ENCODE peak calls at places on chromosome 1, in six cellular contexts. F, X, S, Q, P and W are unnamed samples.

GRCh38 chr1:31627301-31627929 is 9.9 kb downstream of the HCRTR1 start:
- DNase-seq in F (no peak), X (peak; percentile 88), S (peak; percentile 72), Q (no peak), P (peak; percentile 31), W (no peak)

GRCh38 chr1:243623831-243624230 is 226.2 kb downstream of the AKT3 start:
- DNase-seq in F (no peak), X (no peak), S (no peak), Q (no peak), P (peak; percentile 51), W (no peak)

GRCh38 chr1:57748696-57749095 is 324.8 kb upstream of the DAB1 start:
- DNase-seq in F (no peak), X (no peak), S (no peak), Q (no peak), P (no peak), W (no peak)

GRCh38 chr1:41466146-41466545 is 18.3 kb downstream of the EDN2 start:
- DNase-seq in F (no peak), X (no peak), S (no peak), Q (no peak), P (no peak), W (no peak)

GRCh38 chr1:115462677-115463076 is 124.6 kb upstream of the NGF start:
- DNase-seq in F (peak; percentile 74), X (no peak), S (no peak), Q (no peak), P (no peak), W (no peak)

GRCh38 chr1:41664861-41665640 is 180.6 kb upstream of the EDN2 start:
- DNase-seq in F (no peak), X (no peak), S (no peak), Q (no peak), P (peak; percentile 69), W (peak; percentile 52)

GRCh38 chr1:78333426-78334012 is 157.3 kb upstream of the PTGFR start:
- DNase-seq in F (peak; percentile 19), X (no peak), S (no peak), Q (peak; percentile 40), P (peak; percentile 62), W (no peak)

GRCh38 chr1:234645964-234646363 is 36.0 kb upstream of the IRF2BP2 start:
- DNase-seq in F (no peak), X (no peak), S (no peak), Q (no peak), P (no peak), W (no peak)

GRCh38 chr1:9476790-9477463 is 62.3 kb upstream of the SLC25A33 start:
- DNase-seq in F (no peak), X (no peak), S (no peak), Q (no peak), P (no peak), W (no peak)

GRCh38 chr1:107140703-107141490 is at the start of gene NTNG1:
- DNase-seq in F (peak; percentile 49), X (no peak), S (no peak), Q (peak; percentile 57), P (no peak), W (no peak)
- H3K27ac ChIP-seq in F (peak within 1 kb of the TSS; percentile 4), X (no peak within 1 kb of the TSS), S (no peak within 1 kb of the TSS), Q (no peak within 1 kb of the TSS), P (peak within 1 kb of the TSS; percentile 50), W (no peak within 1 kb of the TSS)

DNA sequence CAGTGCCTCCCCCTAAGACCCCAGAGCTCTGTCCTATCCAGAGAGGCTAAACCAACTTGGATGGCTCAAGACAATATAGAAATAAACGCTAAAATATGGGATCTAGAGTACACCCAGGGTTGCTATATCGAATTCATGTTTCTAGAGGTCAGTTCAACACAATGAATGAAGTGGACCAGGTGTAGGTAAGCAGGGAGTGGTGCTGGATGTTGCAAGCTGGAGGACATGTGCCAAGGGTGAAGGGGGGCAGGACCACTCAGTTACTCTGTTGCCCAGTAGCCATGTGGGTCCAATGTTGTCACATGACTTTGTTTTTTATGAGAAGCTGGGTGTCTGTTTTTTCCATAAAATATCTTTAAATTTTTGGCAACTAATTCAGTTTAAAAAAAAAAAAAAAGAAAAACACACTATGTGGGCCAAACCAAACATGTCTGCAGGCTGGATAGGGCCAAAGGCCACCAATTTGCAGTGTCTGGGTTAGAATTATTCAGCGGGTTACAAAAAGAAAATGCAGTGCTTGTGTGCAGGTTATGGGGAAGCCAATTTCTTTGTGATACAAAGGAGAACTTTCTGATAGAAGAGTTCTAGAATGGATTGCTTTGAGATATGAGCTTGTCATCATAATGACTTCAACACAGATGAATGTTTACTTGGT is 8.8 kb downstream of the CACHD1 start:
- DNase-seq in F (no peak), X (no peak), S (no peak), Q (no peak), P (no peak), W (no peak)
- H3K27ac ChIP-seq in F (no peak overlapping the region), X (no peak overlapping the region), S (no peak overlapping the region), Q (no peak overlapping the region), P (no peak overlapping the region), W (no peak overlapping the region)

DNA sequence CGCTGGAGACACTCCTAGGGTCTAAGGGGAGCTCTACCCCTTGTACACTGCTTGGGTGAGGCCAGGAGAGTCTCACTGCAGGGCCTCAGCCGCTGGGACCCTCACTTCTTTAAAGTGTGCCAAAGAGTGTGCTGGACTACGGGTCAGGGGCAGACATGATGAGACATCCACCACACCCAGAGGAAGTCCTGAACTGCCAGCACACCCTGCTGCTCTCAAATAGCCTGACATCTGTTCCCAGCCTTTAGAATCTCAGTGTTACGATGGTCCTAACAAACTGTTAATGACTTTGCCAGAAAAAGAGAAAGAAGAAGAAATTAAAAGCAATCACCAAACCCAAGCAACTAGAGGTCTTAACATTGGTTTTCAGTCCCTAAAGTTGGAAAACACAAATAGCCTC is 49.0 kb downstream of the MRPL37 start:
- DNase-seq in F (no peak), X (no peak), S (no peak), Q (no peak), P (peak; percentile 29), W (no peak)
- H3K27ac ChIP-seq in F (no peak overlapping the region), X (no peak overlapping the region), S (no peak overlapping the region), Q (no peak overlapping the region), P (no peak overlapping the region), W (no peak overlapping the region)

DNA sequence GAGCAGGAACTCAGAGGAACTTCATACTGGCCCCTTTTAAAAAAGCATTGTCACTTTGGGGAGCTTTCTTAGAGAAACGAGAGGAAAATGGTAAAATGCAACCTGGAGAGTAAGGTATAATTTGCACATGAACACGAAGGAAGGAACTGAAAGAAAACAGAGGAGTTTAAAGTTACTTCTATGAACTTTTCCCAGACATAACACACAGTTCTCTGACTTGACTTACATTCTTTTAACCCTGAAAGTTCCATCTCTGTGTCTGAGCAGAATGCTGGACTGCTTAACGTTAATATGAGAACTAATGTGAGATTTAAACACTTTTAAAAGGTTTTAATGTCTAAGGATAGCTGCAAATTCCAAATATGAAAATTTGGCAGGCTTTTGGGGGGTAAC is 102.3 kb downstream of the NFIA start:
- DNase-seq in F (no peak), X (no peak), S (no peak), Q (no peak), P (no peak), W (no peak)
- H3K27ac ChIP-seq in F (no peak overlapping the region), X (peak overlapping the region; percentile 72), S (peak overlapping the region; percentile 93), Q (no peak overlapping the region), P (peak overlapping the region; percentile 51), W (peak overlapping the region; percentile 72)

GRCh38 chr1:154752273-154753030 is 117.6 kb downstream of the KCNN3 start:
- DNase-seq in F (peak; percentile 11), X (no peak), S (no peak), Q (no peak), P (no peak), W (no peak)

GRCh38 chr1:154749078-154749760 is 120.9 kb downstream of the KCNN3 start:
- DNase-seq in F (peak; percentile 23), X (no peak), S (no peak), Q (no peak), P (no peak), W (peak; percentile 67)

GRCh38 chr1:154753426-154753825 is 116.7 kb downstream of the KCNN3 start:
- DNase-seq in F (no peak), X (no peak), S (no peak), Q (no peak), P (no peak), W (no peak)

GRCh38 chr1:154750681-154751665 is 119.1 kb downstream of the KCNN3 start:
- DNase-seq in F (peak; percentile 9), X (no peak), S (no peak), Q (no peak), P (no peak), W (no peak)

DNA sequence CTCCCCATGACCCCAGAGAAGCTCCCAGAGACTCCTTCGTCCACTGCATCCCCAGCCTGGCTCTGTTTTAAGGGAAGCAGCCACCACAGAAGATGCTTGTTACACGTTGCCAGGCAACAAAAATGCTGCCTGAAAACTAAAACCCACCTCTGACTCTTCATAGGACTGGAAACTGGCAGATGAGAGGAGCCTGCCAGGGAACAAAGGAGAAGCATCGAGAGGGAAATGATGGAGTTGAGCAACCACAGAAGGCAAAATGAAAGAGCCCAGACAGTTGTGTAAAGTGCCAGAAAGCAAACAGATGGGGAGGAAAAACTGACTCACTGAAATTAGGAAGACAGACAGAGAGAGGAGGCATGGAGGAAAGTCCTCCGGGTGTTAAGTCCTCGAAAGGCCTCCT is 118.4 kb downstream of the KCNN3 start:
- DNase-seq in F (no peak), X (no peak), S (no peak), Q (no peak), P (peak; percentile 14), W (no peak)
- H3K27ac ChIP-seq in F (no peak overlapping the region), X (no peak overlapping the region), S (peak overlapping the region; percentile 47), Q (no peak overlapping the region), P (no peak overlapping the region), W (no peak overlapping the region)

GRCh38 chr1:64036549-64036948 is 166.9 kb upstream of the UBE2U start:
- DNase-seq in F (no peak), X (no peak), S (no peak), Q (no peak), P (no peak), W (no peak)
- H3K27ac ChIP-seq in F (no peak overlapping the region), X (no peak overlapping the region), S (no peak overlapping the region), Q (no peak overlapping the region), P (no peak overlapping the region), W (no peak overlapping the region)

GRCh38 chr1:3581296-3581695 is 30.0 kb downstream of the MEGF6 start:
- DNase-seq in F (no peak), X (no peak), S (no peak), Q (no peak), P (no peak), W (no peak)

GRCh38 chr1:3578906-3579305 is 32.4 kb downstream of the MEGF6 start:
- DNase-seq in F (no peak), X (no peak), S (no peak), Q (no peak), P (no peak), W (no peak)

GRCh38 chr1:3578433-3578805 is 32.9 kb downstream of the MEGF6 start:
- DNase-seq in F (no peak), X (no peak), S (no peak), Q (no peak), P (no peak), W (no peak)

GRCh38 chr1:3580231-3580630 is 31.1 kb downstream of the MEGF6 start:
- DNase-seq in F (no peak), X (no peak), S (no peak), Q (no peak), P (no peak), W (no peak)

DNA sequence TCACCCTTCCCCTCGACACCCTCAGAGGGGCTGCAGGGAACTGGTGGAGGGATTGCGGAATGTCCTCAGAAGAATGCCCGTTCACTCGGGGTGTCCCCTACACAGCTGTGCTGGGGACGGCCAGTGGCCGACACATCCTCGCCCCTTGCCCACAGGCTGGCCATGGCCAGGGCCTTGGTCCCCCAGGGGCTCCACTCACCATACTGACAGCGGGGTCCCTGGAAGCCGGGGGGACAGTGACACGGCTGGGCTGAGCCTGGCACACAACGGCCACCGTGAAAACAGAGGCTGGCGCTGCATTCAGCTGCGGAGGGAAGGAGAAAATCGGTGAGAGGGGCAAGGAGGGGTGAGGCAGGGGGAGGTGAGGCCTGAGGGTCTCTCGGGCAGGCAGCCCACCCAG is 31.7 kb downstream of the MEGF6 start:
- DNase-seq in F (no peak), X (no peak), S (no peak), Q (no peak), P (no peak), W (no peak)
- H3K27ac ChIP-seq in F (no peak overlapping the region), X (no peak overlapping the region), S (no peak overlapping the region), Q (no peak overlapping the region), P (no peak overlapping the region), W (no peak overlapping the region)